ENCODE peak calls at places on chromosomes 3 and 15, in four cellular contexts. Z is OCI-LY7, T is upper lobe of right lung, B is Panc1. K is an unnamed sample. For H3K36me3, the result is how much of the 10 kb centered on the place peaks cover.

GRCh38 chr3:188152660-188153497 is 1.1 kb upstream of the LPP start:
- DNase-seq in Z (peak), T (peak), B (no peak), K (no peak)

GRCh38 chr15:96213045-96213444 is 117.5 kb upstream of the NR2F2 start:
- DNase-seq in Z (no peak), T (no peak), B (no peak), K (no peak)

GRCh38 chr3:27671101-27671500 is 51.0 kb downstream of the EOMES start:
- DNase-seq in Z (no peak), T (no peak), B (no peak), K (no peak)

GRCh38 chr3:123642182-123642956 is 57.5 kb upstream of the HACD2 start:
- DNase-seq in Z (peak), T (peak), B (peak), K (peak)

GRCh38 chr15:73704869-73705645 is 20.9 kb downstream of the CD276 start:
- DNase-seq in Z (peak), T (peak), B (no peak), K (peak)

GRCh38 chr15:88003928-88004327 is 252.6 kb downstream of the NTRK3 start:
- DNase-seq in Z (no peak), T (no peak), B (no peak), K (no peak)

GRCh38 chr3:128572644-128573105 is 77.9 kb downstream of the RPN1 start:
- DNase-seq in Z (no peak), T (no peak), B (no peak), K (no peak)

GRCh38 chr15:68012911-68013310 is 41.2 kb upstream of the PIAS1 start:
- DNase-seq in Z (no peak), T (no peak), B (no peak), K (no peak)

GRCh38 chr15:55758580-55758986 is 15.6 kb upstream of the PRTG start:
- DNase-seq in Z (peak), T (no peak), B (no peak), K (no peak)

GRCh38 chr3:121505256-121505655 is 40.5 kb downstream of the POLQ start:
- DNase-seq in Z (no peak), T (no peak), B (no peak), K (no peak)

GRCh38 chr3:192894676-192895075 is 23.0 kb downstream of the MB21D2 start:
- DNase-seq in Z (no peak), T (no peak), B (no peak), K (no peak)

GRCh38 chr3:180492047-180492446 is 109.9 kb upstream of the TTC14 start:
- DNase-seq in Z (no peak), T (no peak), B (no peak), K (no peak)

GRCh38 chr3:108185536-108185935 is 36.7 kb downstream of the IFT57 start:
- DNase-seq in Z (no peak), T (no peak), B (no peak), K (no peak)

GRCh38 chr15:29319823-29320222 is 50.2 kb upstream of the NSMCE3 start:
- DNase-seq in Z (no peak), T (no peak), B (no peak), K (no peak)

GRCh38 chr15:78308422-78309021 is 9.1 kb upstream of the SKIC8 start:
- DNase-seq in Z (peak), T (peak), B (peak), K (peak)

GRCh38 chr3:120864541-120864940 is 43.5 kb upstream of the STXBP5L start:
- DNase-seq in Z (no peak), T (no peak), B (no peak), K (no peak)

GRCh38 chr3:12986986-12987385 is 86.2 kb downstream of the IQSEC1 start:
- DNase-seq in Z (no peak), T (peak), B (no peak), K (no peak)

GRCh38 chr3:149618151-149619123 is 39.4 kb downstream of the WWTR1 start:
- DNase-seq in Z (no peak), T (no peak), B (no peak), K (no peak)

GRCh38 chr3:8970971-8971589 is 7.8 kb upstream of the RAD18 start:
- DNase-seq in Z (peak), T (no peak), B (peak), K (no peak)

GRCh38 chr15:99106417-99107220 is 1.7 kb downstream of the SYNM start:
- DNase-seq in Z (no peak), T (no peak), B (no peak), K (no peak)

GRCh38 chr3:149101154-149101553 is 14.8 kb upstream of the HLTF start:
- DNase-seq in Z (no peak), T (no peak), B (no peak), K (no peak)

GRCh38 chr3:151051533-151051932 is 33.9 kb upstream of the MED12L start:
- DNase-seq in Z (no peak), T (no peak), B (no peak), K (no peak)

GRCh38 chr3:109268181-109268580 is 48.1 kb downstream of the DPPA2 start:
- DNase-seq in Z (no peak), T (no peak), B (no peak), K (no peak)

GRCh38 chr3:133374706-133375105 is 25.1 kb upstream of the BFSP2 start:
- DNase-seq in Z (no peak), T (no peak), B (no peak), K (no peak)

GRCh38 chr3:73353661-73354217 is 271.0 kb downstream of the PDZRN3 start:
- DNase-seq in Z (no peak), T (no peak), B (no peak), K (no peak)

GRCh38 chr15:85581495-85581894 is 201.1 kb downstream of the AKAP13 start:
- DNase-seq in Z (peak), T (peak), B (no peak), K (peak)

GRCh38 chr3:117036259-117036799 is 326.8 kb downstream of the TUSC7 start:
- DNase-seq in Z (no peak), T (no peak), B (no peak), K (no peak)

GRCh38 chr15:25866874-25867273 is 3.7 kb upstream of the ATP10A start:
- DNase-seq in Z (no peak), T (no peak), B (no peak), K (no peak)

GRCh38 chr15:66862111-66862815 is 160.2 kb downstream of the SMAD6 start:
- DNase-seq in Z (no peak), T (no peak), B (no peak), K (no peak)

GRCh38 chr15:76426941-76427340 is 90.4 kb downstream of the ISL2 start:
- DNase-seq in Z (no peak), T (no peak), B (no peak), K (no peak)

GRCh38 chr15:95326689-95327525 is 1003.6 kb upstream of the NR2F2 start:
- DNase-seq in Z (no peak), T (no peak), B (no peak), K (no peak)

GRCh38 chr15:70879386-70879785 is 12.8 kb downstream of the THAP10 start:
- DNase-seq in Z (no peak), T (no peak), B (no peak), K (no peak)

GRCh38 chr3:81776643-81777042 is 15.2 kb upstream of the GBE1 start:
- DNase-seq in Z (no peak), T (no peak), B (no peak), K (no peak)

GRCh38 chr3:126543457-126544090 is 15.2 kb downstream of the C3orf22 start:
- DNase-seq in Z (no peak), T (peak), B (no peak), K (no peak)

GRCh38 chr3:168220609-168221008 is 124.9 kb upstream of the GOLIM4 start:
- DNase-seq in Z (no peak), T (no peak), B (no peak), K (no peak)

GRCh38 chr15:51848811-51849210 is 19.4 kb downstream of the TMOD3 start:
- DNase-seq in Z (no peak), T (no peak), B (no peak), K (no peak)

GRCh38 chr3:72100626-72101187 is 315.8 kb upstream of the PROK2 start:
- DNase-seq in Z (peak), T (peak), B (no peak), K (peak)

GRCh38 chr3:143001034-143001368 is 369 bp upstream of the U2SURP start:
- DNase-seq in Z (peak), T (no peak), B (no peak), K (no peak)

GRCh38 chr15:59224474-59224873 is 17.8 kb downstream of the LDHAL6B start:
- DNase-seq in Z (no peak), T (no peak), B (no peak), K (no peak)

DNA sequence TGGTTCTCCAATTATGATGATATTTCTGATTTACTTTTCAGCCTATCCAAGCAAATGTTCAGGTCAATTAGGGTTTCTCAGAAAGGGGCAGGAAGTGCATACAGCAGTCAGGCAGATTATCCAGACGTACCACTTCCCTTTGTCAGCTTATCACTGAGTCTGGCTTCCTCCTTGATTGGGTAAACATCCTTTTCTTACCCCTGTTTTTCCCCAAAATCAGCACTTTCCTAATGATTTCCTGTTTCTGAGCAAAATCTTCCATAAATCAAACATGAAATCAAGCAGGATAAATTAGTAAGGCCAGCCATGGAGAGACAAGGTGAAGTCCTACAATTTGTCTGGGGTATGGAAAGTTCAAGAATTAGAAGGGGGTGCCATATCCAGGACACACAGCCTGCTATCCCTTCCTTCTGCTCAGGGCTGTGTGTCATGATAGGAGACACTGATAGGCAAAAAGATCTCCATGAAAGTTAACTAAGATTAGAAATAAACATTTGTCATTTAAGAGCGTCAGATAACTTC is 29.0 kb downstream of the ADIPOQ start:
- DNase-seq in Z (no peak), T (no peak), B (no peak), K (no peak)
- H3K4me3 ChIP-seq in Z (no peak), T (no peak), B (no peak), K (no peak)

GRCh38 chr3:185988080-185988815 is 50.4 kb upstream of the TRA2B start:
- DNase-seq in Z (no peak), T (no peak), B (no peak), K (no peak)
- TF ChIP-seq CTCF in Z (peak), T (no peak), B (no peak), K (no peak)

GRCh38 chr3:48572517-48572916 is 8.9 kb upstream of the UCN2 start:
- DNase-seq in Z (no peak), T (no peak), B (no peak), K (no peak)

GRCh38 chr3:48573973-48574585 is 10.5 kb upstream of the UCN2 start:
- DNase-seq in Z (no peak), T (no peak), B (no peak), K (no peak)

GRCh38 chr3:48575366-48575765 is 11.8 kb upstream of the UCN2 start:
- DNase-seq in Z (no peak), T (no peak), B (no peak), K (no peak)

GRCh38 chr3:48571938-48572337 is 8.4 kb upstream of the UCN2 start:
- DNase-seq in Z (no peak), T (no peak), B (no peak), K (no peak)

DNA sequence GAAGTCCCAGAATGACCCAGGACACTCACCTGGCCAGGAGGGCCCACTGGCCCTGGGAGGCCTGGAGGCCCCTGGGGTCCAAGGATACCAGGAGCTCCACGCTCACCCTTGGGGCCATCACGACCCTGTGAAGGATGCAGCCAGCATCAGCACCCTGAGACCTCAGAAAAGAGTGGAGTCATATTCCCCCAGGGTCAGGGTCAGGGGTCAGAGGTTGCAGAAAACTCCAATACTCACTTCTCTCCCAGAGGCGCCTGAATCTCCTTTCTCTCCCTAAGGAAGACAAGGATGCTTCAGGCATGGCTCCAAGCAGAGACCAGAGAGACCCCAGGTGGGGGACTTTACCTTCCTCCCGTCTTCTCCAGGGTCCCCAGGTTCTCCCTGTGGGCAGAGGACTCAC is 13.1 kb upstream of the UCN2 start:
- DNase-seq in Z (no peak), T (no peak), B (no peak), K (no peak)
- H3K36me3 ChIP-seq in Z (under half), T (under half), B (under half), K (under half)

GRCh38 chr3:122577409-122578028 is at the start of gene PARP15:
- DNase-seq in Z (peak), T (peak), B (no peak), K (peak)
- H3K4me3 ChIP-seq in Z (peak), T (peak), B (no peak), K (peak)

GRCh38 chr3:98777801-98778220 is 14.7 kb downstream of the ST3GAL6 start:
- DNase-seq in Z (no peak), T (no peak), B (no peak), K (no peak)
- TF ChIP-seq CTCF in Z (no peak), T (no peak), B (no peak), K (no peak)

GRCh38 chr15:57654136-57654845 is 52.2 kb upstream of the POLR2M start:
- DNase-seq in Z (no peak), T (no peak), B (no peak), K (no peak)
- H3K36me3 ChIP-seq in Z (under half), T (under half), B (under half), K (under half)

K was measured in GM06990.